ENCODE peak calls at places on chromosomes 6 and 20, in six cellular contexts. B is neuronal stem cell, L is H9, W is H1, R is IMR-90, O is mesenchymal stem cell. H is an unnamed sample.

GRCh38 chr6:131916847-131917246 is 34.3 kb downstream of the CCN2 start:
- DNase-seq in B (no peak), L (no peak), W (no peak), R (no peak), O (no peak), H (no peak)

GRCh38 chr6:32163559-32164258 is 686 bp upstream of the EGFL8 start:
- DNase-seq in B (no peak), L (no peak), W (no peak), R (no peak), O (no peak), H (no peak)

GRCh38 chr6:89640804-89641203 is 2.3 kb upstream of the LYRM2 start:
- DNase-seq in B (no peak), L (no peak), W (no peak), R (peak; percentile 78), O (peak; percentile 15), H (peak; percentile 91)

GRCh38 chr6:4055420-4056041 is 23.4 kb downstream of the FAM217A start:
- DNase-seq in B (no peak), L (no peak), W (no peak), R (peak; percentile 89), O (peak; percentile 84), H (peak; percentile 37)

GRCh38 chr6:10205892-10206291 is 209.0 kb downstream of the TFAP2A start:
- DNase-seq in B (no peak), L (no peak), W (no peak), R (no peak), O (no peak), H (no peak)

GRCh38 chr6:106620931-106621672 is 8.2 kb downstream of the RTN4IP1 start:
- DNase-seq in B (no peak), L (no peak), W (no peak), R (peak; percentile 42), O (no peak), H (no peak)

GRCh38 chr6:73644941-73645591 is 8.7 kb downstream of the SLC17A5 start:
- DNase-seq in B (no peak), L (no peak), W (no peak), R (no peak), O (no peak), H (no peak)

GRCh38 chr6:143370972-143371371 is 79.5 kb downstream of the ADAT2 start:
- DNase-seq in B (no peak), L (no peak), W (no peak), R (no peak), O (no peak), H (no peak)

GRCh38 chr6:104682722-104683643 is 176.7 kb downstream of the HACE1 start:
- DNase-seq in B (peak; percentile 54), L (peak; percentile 77), W (peak; percentile 89), R (peak; percentile 59), O (peak; percentile 44), H (peak; percentile 52)

GRCh38 chr20:60115452-60115851 is 157.2 kb downstream of the CDH26 start:
- DNase-seq in B (no peak), L (no peak), W (no peak), R (no peak), O (no peak), H (no peak)

GRCh38 chr20:36732456-36732855 is 13.4 kb downstream of the NDRG3 start:
- DNase-seq in B (no peak), L (no peak), W (no peak), R (no peak), O (no peak), H (peak; percentile 70)
- H2AK5ac ChIP-seq in B (no peak overlapping the region), L (no peak overlapping the region), W (no peak overlapping the region), R (no peak overlapping the region), O (peak overlapping the region; percentile 53), H (no peak overlapping the region)

GRCh38 chr20:46359233-46359751 is 47.1 kb downstream of the ELMO2 start:
- DNase-seq in B (no peak), L (no peak), W (no peak), R (no peak), O (no peak), H (peak; percentile 62)

GRCh38 chr20:46363874-46364669 is 42.3 kb downstream of the ELMO2 start:
- DNase-seq in B (peak; percentile 82), L (peak; percentile 91), W (peak; percentile 91), R (peak; percentile 91), O (peak; percentile 95), H (peak; percentile 88)

GRCh38 chr20:46362931-46363872 is 43.2 kb downstream of the ELMO2 start:
- DNase-seq in B (no peak), L (no peak), W (no peak), R (no peak), O (no peak), H (no peak)

GRCh38 chr20:46361386-46361785 is 45.0 kb downstream of the ELMO2 start:
- DNase-seq in B (no peak), L (no peak), W (no peak), R (no peak), O (no peak), H (no peak)

DNA sequence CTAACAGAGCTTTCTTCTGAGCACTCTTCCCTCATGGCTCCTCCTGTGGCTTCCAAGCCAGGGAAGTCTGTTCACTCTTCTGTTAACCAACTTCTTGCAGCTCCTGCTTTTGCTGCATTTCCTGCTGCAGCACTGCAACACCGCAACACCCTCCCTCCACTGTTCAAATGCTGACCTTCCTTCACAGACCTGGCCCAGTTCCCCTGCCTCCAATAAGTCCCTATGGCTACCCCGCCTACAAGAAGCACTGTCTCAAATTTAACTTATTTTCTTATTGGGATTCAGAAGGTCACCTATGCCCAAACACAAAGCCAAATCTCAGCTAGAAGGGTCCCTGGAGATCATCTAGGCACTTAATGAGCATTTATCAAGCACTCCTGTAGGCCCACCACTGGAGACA is 44.6 kb downstream of the ELMO2 start:
- DNase-seq in B (no peak), L (no peak), W (no peak), R (no peak), O (no peak), H (no peak)
- H3K9ac ChIP-seq in B (no peak overlapping the region), L (no peak overlapping the region), W (no peak overlapping the region), R (no peak overlapping the region), O (peak overlapping the region; percentile 17), H (no peak overlapping the region)

GRCh38 chr6:159220093-159220492 is 50.9 kb downstream of the FNDC1 start:
- DNase-seq in B (no peak), L (no peak), W (no peak), R (no peak), O (no peak), H (no peak)

GRCh38 chr6:159214281-159214680 is 45.1 kb downstream of the FNDC1 start:
- DNase-seq in B (no peak), L (no peak), W (no peak), R (no peak), O (no peak), H (no peak)

GRCh38 chr6:159213401-159213800 is 44.2 kb downstream of the FNDC1 start:
- DNase-seq in B (no peak), L (no peak), W (no peak), R (no peak), O (no peak), H (no peak)

GRCh38 chr6:159221486-159222170 is 52.4 kb downstream of the FNDC1 start:
- DNase-seq in B (no peak), L (no peak), W (no peak), R (no peak), O (no peak), H (peak; percentile 18)

DNA sequence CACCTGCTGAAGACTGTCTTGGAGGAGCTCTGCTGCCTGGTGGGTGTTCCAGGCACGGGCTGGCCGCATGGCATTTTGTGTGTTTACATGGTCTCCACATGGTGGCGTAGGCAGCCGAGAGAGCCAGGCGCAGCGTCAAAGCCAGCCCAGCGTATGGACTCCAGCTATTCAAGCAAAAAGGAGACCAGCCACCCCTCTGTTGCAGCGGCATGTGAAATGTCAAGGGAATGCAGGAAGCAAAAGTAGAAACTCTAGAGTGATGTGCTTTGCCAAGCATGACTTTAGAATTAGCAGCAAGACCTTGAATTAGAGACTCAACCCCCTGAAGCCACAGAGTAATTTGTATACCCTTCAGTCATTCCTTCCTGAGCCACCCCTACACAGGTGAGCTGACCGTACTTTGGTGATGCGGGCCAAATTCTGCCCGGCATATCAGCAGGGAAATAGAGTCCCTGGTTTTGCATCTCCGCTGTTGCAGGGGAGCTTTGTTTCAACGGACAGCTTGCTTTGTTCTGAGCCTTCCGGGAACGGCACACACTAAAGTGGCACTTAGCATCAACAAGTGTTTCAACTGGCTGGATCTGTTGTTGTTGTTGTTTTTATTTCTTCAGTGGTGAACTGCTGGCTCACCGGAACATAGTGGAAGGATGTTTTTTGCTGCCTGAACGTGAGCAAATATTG is 48.5 kb downstream of the FNDC1 start:
- DNase-seq in B (no peak), L (peak; percentile 86), W (peak; percentile 77), R (peak; percentile 21), O (no peak), H (peak; percentile 67)
- H4K91ac ChIP-seq in B (no peak overlapping the region), L (no peak overlapping the region), W (no peak overlapping the region), R (no peak overlapping the region), O (no peak overlapping the region), H (no peak overlapping the region)

GRCh38 chr6:53264915-53265615 is 83.7 kb downstream of the ELOVL5 start:
- DNase-seq in B (no peak), L (no peak), W (no peak), R (no peak), O (no peak), H (no peak)
- H2AK5ac ChIP-seq in B (no peak overlapping the region), L (no peak overlapping the region), W (no peak overlapping the region), R (no peak overlapping the region), O (no peak overlapping the region), H (no peak overlapping the region)